ENCODE peak calls at places on chromosomes 11 and 22, in four cellular contexts. N is GM12878, S is K562, G is HepG2. Z is an unnamed sample.

GRCh38 chr11:109077340-109077927 is 344.6 kb upstream of the C11orf87 start:
- DNase-seq in N (no peak), S (no peak), G (no peak), Z (no peak)

GRCh38 chr11:119338318-119338890 is 2.3 kb downstream of the C1QTNF5 start:
- DNase-seq in N (no peak), S (peak; percentile 74), G (peak; percentile 57), Z (peak; percentile 90)

GRCh38 chr11:125925247-125925740 is 20.6 kb upstream of the VSIG10L2 start:
- DNase-seq in N (no peak), S (no peak), G (peak; percentile 79), Z (peak; percentile 37)

GRCh38 chr11:102603091-102603490 is 22.0 kb downstream of the MMP20 start:
- DNase-seq in N (no peak), S (no peak), G (peak; percentile 98), Z (no peak)

GRCh38 chr11:6895010-6895409 is 2.7 kb upstream of the OR2D2 start:
- DNase-seq in N (peak; percentile 12), S (no peak), G (no peak), Z (no peak)

GRCh38 chr11:134530826-134531225 is 118.8 kb upstream of the B3GAT1 start:
- DNase-seq in N (no peak), S (no peak), G (no peak), Z (no peak)

GRCh38 chr11:96393753-96394348 is 4.0 kb downstream of the JRKL start:
- DNase-seq in N (peak; percentile 27), S (peak; percentile 22), G (peak; percentile 44), Z (peak; percentile 57)

GRCh38 chr22:18119409-18120110 is 9.0 kb downstream of the TUBA8 start:
- DNase-seq in N (no peak), S (no peak), G (no peak), Z (no peak)

GRCh38 chr22:43150731-43151206 is 590 bp upstream of the TSPO start:
- DNase-seq in N (no peak), S (no peak), G (no peak), Z (no peak)

GRCh38 chr11:129115652-129116585 is 76.2 kb downstream of the ARHGAP32 start:
- DNase-seq in N (no peak), S (no peak), G (peak; percentile 88), Z (peak; percentile 2)

GRCh38 chr11:113505541-113506375 is 30.6 kb upstream of the DRD2 start:
- DNase-seq in N (no peak), S (no peak), G (peak; percentile 55), Z (no peak)

GRCh38 chr11:304915-305833 is 2.4 kb upstream of the IFITM2 start:
- DNase-seq in N (no peak), S (peak; percentile 56), G (peak; percentile 61), Z (peak; percentile 78)

GRCh38 chr11:67022341-67022933 is 497 bp upstream of the SYT12 start:
- DNase-seq in N (no peak), S (no peak), G (no peak), Z (no peak)

GRCh38 chr22:37234736-37235711 is 9.0 kb downstream of the RAC2 start:
- DNase-seq in N (no peak), S (no peak), G (no peak), Z (no peak)

GRCh38 chr11:69891421-69892236 is 72.4 kb upstream of the FGF3 start:
- DNase-seq in N (no peak), S (no peak), G (peak; percentile 66), Z (no peak)

GRCh38 chr11:45399166-45399565 is 113.0 kb upstream of the SYT13 start:
- DNase-seq in N (no peak), S (no peak), G (no peak), Z (no peak)

DNA sequence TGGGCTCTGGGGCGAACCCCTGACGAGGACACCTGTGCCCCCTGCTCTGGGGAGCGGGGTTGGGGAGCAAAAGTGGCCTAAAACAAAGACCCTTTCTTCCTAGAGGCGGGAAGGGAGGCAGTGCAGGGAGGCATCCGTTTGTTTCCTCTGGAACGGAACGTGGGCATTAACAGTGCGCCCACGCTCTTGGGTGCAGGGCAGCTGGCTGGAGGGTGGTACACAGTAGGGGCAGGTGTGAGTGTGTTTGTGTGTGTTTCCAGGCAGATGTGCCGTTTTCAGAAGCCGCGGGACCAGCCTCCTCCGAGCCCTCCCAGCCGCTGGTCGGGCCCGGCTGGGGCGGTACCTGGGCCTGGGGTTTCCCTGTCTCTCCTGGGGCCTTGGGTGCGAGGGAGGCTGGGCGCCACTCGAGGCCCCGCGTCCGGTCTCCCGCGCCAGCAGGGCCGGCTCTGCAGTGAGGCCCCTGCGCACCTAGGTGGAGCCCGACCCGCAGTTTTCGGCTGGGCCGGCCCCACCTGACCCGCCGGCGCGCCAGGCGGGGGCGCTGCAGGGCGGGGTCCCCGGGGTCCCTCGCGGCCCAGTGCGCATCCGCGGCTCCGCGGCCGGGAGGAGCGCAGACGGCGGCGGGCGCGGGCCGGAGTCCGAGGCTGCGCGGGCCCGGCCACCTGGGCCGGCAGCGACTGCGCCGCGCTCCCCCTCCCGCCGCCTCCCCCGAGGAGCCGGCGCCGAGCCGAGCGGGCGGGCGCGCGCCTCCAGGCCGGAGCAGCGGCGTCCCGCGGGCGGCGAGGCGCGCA is 1252.7 kb downstream of the BRD1 start:
- DNase-seq in N (no peak), S (no peak), G (peak; percentile 58), Z (no peak)
- TF ChIP-seq EZH2 in N (no peak), S (no peak), G (no peak), Z (peak; percentile 46)

GRCh38 chr11:107963091-107963490 is 34.8 kb downstream of the RAB39A start:
- DNase-seq in N (no peak), S (no peak), G (no peak), Z (no peak)
- H3K9me3 ChIP-seq in N (no peaks in the 10 kb centered on the region), S (no peaks in the 10 kb centered on the region), G (no peaks in the 10 kb centered on the region), Z (no peaks in the 10 kb centered on the region)

GRCh38 chr22:40107244-40107643 is 70.5 kb upstream of the TNRC6B start:
- DNase-seq in N (no peak), S (no peak), G (no peak), Z (no peak)

GRCh38 chr22:40112595-40112994 is 65.1 kb upstream of the TNRC6B start:
- DNase-seq in N (no peak), S (no peak), G (no peak), Z (no peak)

GRCh38 chr22:40105755-40106154 is 72.0 kb upstream of the TNRC6B start:
- DNase-seq in N (no peak), S (no peak), G (no peak), Z (no peak)

GRCh38 chr22:40111451-40111850 is 66.3 kb upstream of the TNRC6B start:
- DNase-seq in N (no peak), S (no peak), G (no peak), Z (no peak)

GRCh38 chr22:40107756-40108437 is 69.8 kb upstream of the TNRC6B start:
- DNase-seq in N (no peak), S (no peak), G (no peak), Z (no peak)
- TF ChIP-seq MAX in N (no peak), S (no peak), G (no peak), Z (no peak)

DNA sequence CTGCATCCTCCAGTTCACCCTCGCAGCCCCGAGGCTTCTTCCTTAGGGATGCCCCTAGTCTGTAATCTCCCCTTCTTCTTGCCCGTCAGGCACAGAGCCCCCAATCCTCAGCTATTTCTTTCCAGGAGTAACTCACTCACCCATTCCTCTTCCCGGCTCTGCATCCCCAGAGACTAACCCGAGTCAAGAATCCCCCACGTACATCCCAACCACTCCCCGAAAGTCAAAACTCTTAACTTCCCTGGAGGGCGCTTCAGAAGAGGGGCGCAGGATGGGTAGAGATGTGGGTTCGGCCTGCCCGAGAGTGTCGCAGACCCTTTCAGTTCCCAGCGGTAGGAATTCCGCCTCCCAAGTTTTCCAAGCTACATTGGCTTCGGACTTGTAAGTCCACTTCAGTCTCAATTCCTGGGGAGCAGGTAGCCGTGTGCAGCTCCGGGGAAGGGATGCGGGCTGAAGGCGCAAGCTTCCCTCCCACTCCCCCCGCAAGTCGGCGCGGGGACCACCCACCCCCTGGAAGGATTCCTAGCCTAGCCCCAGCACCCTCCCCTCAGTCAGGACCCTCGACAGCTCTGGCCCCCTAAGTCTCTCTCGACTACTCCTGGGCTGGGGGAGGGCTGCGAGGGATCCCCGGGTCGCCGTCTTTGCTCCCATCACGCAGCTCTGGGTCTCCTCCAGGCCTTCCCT is 871 bp downstream of the BDNF start:
- DNase-seq in N (no peak), S (no peak), G (no peak), Z (peak; percentile 74)
- TF ChIP-seq EZH2 in N (no peak), S (no peak), G (peak; percentile 92), Z (no peak)

DNA sequence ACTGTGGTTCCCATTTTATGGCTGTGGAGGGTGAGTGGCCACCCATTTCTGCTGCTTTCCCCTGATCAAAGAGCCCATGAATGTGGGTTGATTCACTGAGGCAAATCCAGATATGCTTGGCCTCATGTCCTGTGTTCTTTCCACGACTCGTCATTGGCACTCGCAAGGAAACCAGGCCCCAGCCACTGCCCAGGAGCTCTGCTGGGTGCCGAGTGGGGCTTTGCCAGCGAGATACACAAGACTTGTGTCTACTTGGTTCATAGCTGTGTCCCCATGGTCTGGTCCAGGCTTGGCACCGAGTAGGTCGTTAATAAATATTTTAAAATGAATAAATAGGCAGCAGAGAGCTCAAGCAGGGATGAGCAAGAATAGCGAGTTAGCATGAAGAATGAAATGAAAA is 1291.5 kb downstream of the TBC1D22A start:
- DNase-seq in N (no peak), S (no peak), G (no peak), Z (no peak)
- H3K9me3 ChIP-seq in N (no peaks in the 10 kb centered on the region), S (no peaks in the 10 kb centered on the region), G (no peaks in the 10 kb centered on the region), Z (peaks cover 8% of the 10 kb centered on the region)

GRCh38 chr11:46489668-46490560 is 98.3 kb upstream of the CHRM4 start:
- DNase-seq in N (no peak), S (peak; percentile 37), G (peak; percentile 59), Z (peak; percentile 62)
- TF ChIP-seq MAX in N (no peak), S (no peak), G (no peak), Z (no peak)

GRCh38 chr22:46730568-46731245 is 7.3 kb downstream of the CERK start:
- DNase-seq in N (no peak), S (no peak), G (no peak), Z (no peak)
- TF ChIP-seq EZH2 in N (no peak), S (no peak), G (no peak), Z (no peak)

Z was measured in endothelial cell of umbilical vein.